ENCODE peak calls at places on chromosomes 11 and 22, in four cellular contexts. T is HCT116, K is GM12878, L is K562. Q is an unnamed sample.

GRCh38 chr11:9574556-9574805 is 1.0 kb downstream of the WEE1 start:
- DNase-seq in T (no peak), K (no peak), L (no peak), Q (no peak)

GRCh38 chr11:76023408-76024068 is 182.8 kb downstream of the WNT11 start:
- DNase-seq in L (no peak), T (no peak), K (no peak), Q (no peak)

GRCh38 chr22:25068701-25069100 is 116.2 kb downstream of the KIAA1671 start:
- DNase-seq in K (no peak), T (no peak), L (no peak), Q (no peak)

GRCh38 chr11:121406291-121406690 is 45.8 kb upstream of the SORL1 start:
- DNase-seq in K (no peak), L (no peak), T (no peak), Q (peak; percentile 71)

GRCh38 chr22:39446239-39446721 is 10.5 kb upstream of the MGAT3 start:
- DNase-seq in K (peak; percentile 59), T (no peak), L (peak; percentile 43), Q (peak; percentile 69)

GRCh38 chr22:22035771-22036314 is 53.3 kb upstream of the TOP3B start:
- DNase-seq in L (no peak), K (no peak), T (no peak), Q (no peak)

GRCh38 chr11:79437981-79438630 is 2.7 kb downstream of the TENM4 start:
- DNase-seq in T (no peak), L (no peak), K (no peak), Q (no peak)

GRCh38 chr11:118214210-118214914 is 10.4 kb downstream of the JAML start:
- DNase-seq in L (no peak), K (no peak), T (no peak), Q (no peak)

GRCh38 chr11:58912124-58912523 is 27.2 kb upstream of the GLYATL1 start:
- DNase-seq in L (no peak), T (no peak), K (no peak), Q (no peak)

GRCh38 chr11:1205121-1205986 is 17.5 kb upstream of the MUC5B start:
- DNase-seq in K (no peak), L (peak; percentile 3), T (no peak), Q (no peak)

GRCh38 chr11:33721291-33721840 is 14.9 kb downstream of the CD59 start:
- DNase-seq in L (no peak), K (no peak), T (no peak), Q (no peak)

GRCh38 chr11:27718346-27718852 is 18.1 kb upstream of the BDNF start:
- DNase-seq in L (no peak), K (no peak), T (peak; percentile 73), Q (peak; percentile 71)

GRCh38 chr22:20125201-20126174 is 6.1 kb upstream of the ZDHHC8 start:
- DNase-seq in T (no peak), L (no peak), K (no peak), Q (no peak)

GRCh38 chr11:121643530-121644512 is 191.1 kb upstream of the SORL1-AS1 start:
- DNase-seq in L (peak; percentile 17), K (no peak), T (no peak), Q (no peak)

GRCh38 chr11:104738918-104739317 is 159.3 kb downstream of the CASP12 start:
- DNase-seq in T (no peak), L (no peak), K (no peak), Q (no peak)

GRCh38 chr11:121523581-121524232 is 70.9 kb upstream of the SORL1-AS1 start:
- DNase-seq in K (no peak), L (no peak), T (no peak), Q (no peak)

GRCh38 chr11:9047986-9048522 is 43.3 kb downstream of the SCUBE2 start:
- DNase-seq in L (no peak), K (no peak), T (no peak), Q (no peak)

GRCh38 chr11:92702771-92703170 is 266.7 kb upstream of the MTNR1B start:
- DNase-seq in K (no peak), L (no peak), T (no peak), Q (no peak)

GRCh38 chr11:117390743-117391142 is 63.1 kb downstream of the CEP164 start:
- DNase-seq in T (no peak), K (no peak), L (no peak), Q (no peak)

GRCh38 chr11:20443596-20443995 is 56.1 kb downstream of the PRMT3 start:
- DNase-seq in T (peak; percentile 18), L (no peak), K (no peak), Q (no peak)

GRCh38 chr11:112128483-112129121 is 35.3 kb downstream of the IL18 start:
- DNase-seq in K (no peak), L (no peak), T (peak; percentile 87), Q (no peak)

GRCh38 chr22:33835196-33835788 is 85.0 kb downstream of the LARGE1 start:
- DNase-seq in T (no peak), L (no peak), K (no peak), Q (no peak)

GRCh38 chr11:76566811-76567210 is 103.7 kb downstream of the LRRC32 start:
- DNase-seq in L (no peak), T (no peak), K (no peak), Q (no peak)

GRCh38 chr11:120130991-120131760 is 6.7 kb downstream of the TRIM29 start:
- DNase-seq in L (no peak), T (no peak), K (no peak), Q (no peak)

GRCh38 chr11:17986007-17986710 is 26.7 kb downstream of the SERGEF start:
- DNase-seq in T (peak; percentile 15), L (no peak), K (no peak), Q (no peak)

GRCh38 chr22:21982338-21982965 is at the start of gene TOP3B:
- DNase-seq in K (peak; percentile 17), L (peak; percentile 99), T (peak; percentile 43), Q (peak; percentile 88)

GRCh38 chr11:76266269-76266668 is 60.0 kb upstream of the WNT11 start:
- DNase-seq in K (no peak), L (no peak), T (peak; percentile 10), Q (no peak)

GRCh38 chr11:69896250-69896649 is 77.0 kb upstream of the FGF3 start:
- DNase-seq in K (no peak), T (no peak), L (no peak), Q (no peak)

DNA sequence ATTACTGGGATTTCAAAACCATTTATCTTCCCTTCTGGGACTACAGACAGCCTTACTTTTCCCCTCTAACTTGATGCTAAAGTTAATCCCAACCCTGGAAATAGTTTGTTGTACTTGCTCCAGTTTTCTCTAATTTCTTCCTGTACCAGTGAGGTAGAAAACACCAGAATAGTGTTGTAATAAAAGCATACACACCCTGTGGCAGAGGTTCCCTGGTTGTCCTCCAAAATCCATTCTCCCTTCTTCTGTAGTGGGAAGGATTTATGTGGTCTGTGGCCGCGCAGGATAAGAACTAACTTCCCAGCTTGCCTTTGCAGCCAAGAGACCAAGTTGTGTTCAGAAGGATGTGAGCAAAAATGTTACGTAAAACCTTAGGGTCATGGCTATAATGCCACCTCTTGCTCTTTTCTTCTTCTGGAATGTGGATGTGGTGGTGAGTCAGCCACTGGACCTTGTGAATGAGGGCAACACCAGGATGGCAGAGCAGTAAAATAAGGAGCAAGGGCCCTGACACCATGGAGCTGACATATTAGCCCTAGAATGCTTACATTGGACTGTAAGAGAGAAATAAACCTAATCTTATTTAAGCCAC is 28.4 kb downstream of the CCDC90B start:
- DNase-seq in K (no peak), L (no peak), T (no peak), Q (no peak)
- TF ChIP-seq EGR1 in K (no peak), L (no peak), T (no peak), Q (no peak)

GRCh38 chr11:72578991-72579815 is 95.0 kb downstream of the PDE2A start:
- DNase-seq in K (no peak), T (no peak), L (no peak), Q (no peak)

GRCh38 chr11:72577271-72577681 is 96.9 kb downstream of the PDE2A start:
- DNase-seq in K (no peak), T (no peak), L (no peak), Q (no peak)

GRCh38 chr11:72578051-72578450 is 96.2 kb downstream of the PDE2A start:
- DNase-seq in K (no peak), L (no peak), T (no peak), Q (no peak)

GRCh38 chr11:72579816-72580647 is 94.2 kb downstream of the PDE2A start:
- DNase-seq in L (no peak), K (no peak), T (no peak), Q (no peak)

GRCh38 chr11:72578541-72578940 is 95.7 kb downstream of the PDE2A start:
- DNase-seq in K (no peak), T (no peak), L (no peak), Q (no peak)
- TF ChIP-seq EGR1 in K (no peak), T (no peak), L (no peak), Q (no peak)

DNA sequence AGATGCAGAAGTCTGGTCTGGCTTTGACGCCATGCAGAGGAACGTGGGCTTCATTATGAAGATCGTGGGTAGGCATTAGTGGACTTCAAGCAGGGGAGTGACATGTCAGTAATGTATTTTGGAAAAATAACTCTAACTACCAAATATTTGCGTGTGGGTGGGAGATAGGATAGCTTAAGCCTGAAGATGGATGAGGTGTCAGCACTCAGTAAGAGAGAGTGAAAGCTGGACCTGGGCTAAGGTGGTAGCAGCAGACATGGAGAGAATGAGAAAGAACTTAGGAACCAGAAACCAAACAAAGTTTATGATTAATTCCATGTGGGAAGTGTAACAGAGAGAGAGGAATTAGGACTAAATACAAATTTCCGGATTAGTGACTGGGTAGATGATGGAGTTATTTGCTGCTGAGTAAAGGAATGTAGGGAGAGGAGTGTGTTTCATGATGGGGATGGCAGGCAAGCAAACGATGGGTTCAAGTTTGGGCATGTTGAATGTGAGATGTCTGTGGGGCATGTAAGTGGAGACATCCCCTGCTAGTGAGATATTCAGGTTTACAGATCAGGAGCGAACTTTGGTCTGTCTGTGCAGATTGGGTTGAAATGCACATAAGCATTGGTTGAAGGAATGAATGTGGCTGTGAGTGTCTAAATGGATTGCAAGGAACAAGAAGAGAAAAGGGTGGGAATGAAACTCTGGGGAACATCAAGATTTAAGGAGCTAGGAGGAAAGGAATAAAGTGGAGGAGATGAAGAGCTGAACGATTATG is 185.5 kb upstream of the MTMR2 start:
- DNase-seq in T (no peak), K (no peak), L (no peak), Q (no peak)
- TF ChIP-seq EGR1 in T (no peak), K (no peak), L (no peak), Q (no peak)

DNA sequence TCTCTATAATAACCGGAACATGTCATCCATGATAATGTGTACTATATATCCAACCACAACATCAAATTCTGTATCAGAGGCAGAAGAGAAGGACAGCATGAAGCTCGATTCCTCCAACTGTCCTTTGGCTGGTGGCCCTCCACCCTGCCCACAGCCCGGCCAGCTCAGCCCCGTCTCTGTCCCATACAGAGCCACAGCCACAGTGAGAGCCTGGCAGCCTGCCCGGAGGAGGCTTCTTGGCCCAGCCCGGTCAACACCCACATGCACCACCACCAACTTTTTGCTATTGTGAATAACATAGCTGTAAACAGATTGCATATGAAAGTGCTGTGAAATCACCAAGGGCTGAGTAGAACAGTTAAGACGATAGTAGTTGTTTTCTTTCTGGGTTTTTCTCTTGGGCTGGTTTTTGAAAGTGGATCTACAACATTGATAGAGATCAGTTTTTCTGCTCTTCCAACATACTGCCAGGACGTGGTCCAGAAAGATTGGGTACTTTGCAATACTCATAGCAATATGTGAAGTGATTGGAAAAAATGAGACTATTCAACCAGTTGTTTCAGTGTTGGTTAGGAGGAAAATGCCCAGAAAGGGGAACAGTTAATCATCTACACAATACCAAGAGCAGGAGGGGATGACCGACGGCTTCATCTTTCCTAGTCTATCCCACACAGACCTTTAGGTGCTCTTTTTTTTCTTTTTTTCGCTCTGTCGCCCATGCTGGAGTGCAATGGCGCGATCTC is 6.9 kb upstream of the TUBA8 start:
- DNase-seq in L (no peak), T (no peak), K (peak; percentile 65), Q (no peak)
- TF ChIP-seq EGR1 in L (no peak), T (no peak), K (no peak), Q (no peak)

Q was measured in H1.